ENCODE peak calls at places on chromosomes 7 and 10, in eight cellular contexts. T, O, A, B, F, U, V and S are unnamed samples.

GRCh38 chr10:123129553-123130271 is 6.1 kb upstream of the HMX3 start:
- DNase-seq in T (no peak), O (peak; percentile 29), A (no peak), B (no peak), F (no peak), U (no peak), V (no peak), S (no peak)

GRCh38 chr7:30144659-30145321 is 10.0 kb downstream of the MTURN start:
- DNase-seq in T (no peak), O (no peak), A (no peak), B (no peak), F (no peak), U (no peak), V (no peak), S (no peak)

GRCh38 chr7:69172357-69173098 is 425.7 kb upstream of the AUTS2 start:
- DNase-seq in T (no peak), O (no peak), A (no peak), B (no peak), F (no peak), U (no peak), V (no peak), S (no peak)

GRCh38 chr10:97788552-97789442 is 17.0 kb upstream of the SFRP5 start:
- DNase-seq in T (no peak), O (no peak), A (no peak), B (no peak), F (no peak), U (peak; percentile 79), V (no peak), S (peak; percentile 64)

GRCh38 chr10:70494536-70494935 is 16.0 kb downstream of the PALD1 start:
- DNase-seq in T (no peak), O (peak; percentile 47), A (no peak), B (no peak), F (peak; percentile 48), U (no peak), V (no peak), S (peak; percentile 28)

GRCh38 chr7:76515999-76516443 is 5.7 kb downstream of the UPK3B start:
- DNase-seq in T (no peak), O (peak; percentile 60), A (peak; percentile 61), B (peak; percentile 36), F (no peak), U (no peak), V (peak; percentile 61), S (peak; percentile 89)

GRCh38 chr10:103192451-103193106 is 493 bp downstream of the NT5C2 start:
- DNase-seq in T (peak; percentile 55), O (peak; percentile 92), A (peak; percentile 87), B (peak; percentile 69), F (peak; percentile 77), U (peak; percentile 89), V (peak; percentile 91), S (peak; percentile 65)

GRCh38 chr10:79385804-79386531 is 38.7 kb downstream of the PPIF start:
- DNase-seq in T (no peak), O (no peak), A (no peak), B (no peak), F (no peak), U (no peak), V (peak; percentile 70), S (peak; percentile 91)

GRCh38 chr10:44862006-44862751 is 49.0 kb upstream of the TMEM72 start:
- DNase-seq in T (no peak), O (no peak), A (no peak), B (no peak), F (peak; percentile 79), U (no peak), V (no peak), S (no peak)

GRCh38 chr10:95133997-95134396 is 60.0 kb upstream of the ACSM6 start:
- DNase-seq in T (no peak), O (no peak), A (no peak), B (no peak), F (no peak), U (no peak), V (no peak), S (no peak)

GRCh38 chr7:29408841-29409243 is 154.8 kb upstream of the PRR15 start:
- DNase-seq in T (peak; percentile 34), O (peak; percentile 89), A (peak; percentile 81), B (peak; percentile 77), F (peak; percentile 81), U (no peak), V (no peak), S (peak; percentile 72)

GRCh38 chr7:742791-743190 is 15.7 kb upstream of the PRKAR1B start:
- DNase-seq in T (no peak), O (no peak), A (no peak), B (no peak), F (no peak), U (no peak), V (no peak), S (peak; percentile 11)

GRCh38 chr10:123787566-123787965 is 104.0 kb downstream of the CPXM2 start:
- DNase-seq in T (no peak), O (no peak), A (no peak), B (no peak), F (no peak), U (no peak), V (no peak), S (peak; percentile 23)

GRCh38 chr7:169854-170172 is 22.6 kb upstream of the FAM20C start:
- DNase-seq in T (no peak), O (no peak), A (no peak), B (no peak), F (no peak), U (peak; percentile 2), V (peak; percentile 33), S (no peak)

GRCh38 chr7:116809636-116810266 is 52.6 kb upstream of the CAPZA2 start:
- DNase-seq in T (peak; percentile 67), O (peak; percentile 83), A (no peak), B (peak; percentile 42), F (peak; percentile 84), U (no peak), V (no peak), S (peak; percentile 29)

GRCh38 chr10:98257198-98257597 is 10.8 kb downstream of the LOXL4 start:
- DNase-seq in T (no peak), O (no peak), A (no peak), B (no peak), F (no peak), U (no peak), V (no peak), S (peak; percentile 24)

GRCh38 chr7:55517191-55517633 is 55.1 kb downstream of the VOPP1 start:
- DNase-seq in T (no peak), O (no peak), A (no peak), B (no peak), F (peak; percentile 27), U (no peak), V (no peak), S (no peak)

GRCh38 chr7:152512711-152513110 is 76.9 kb upstream of the KMT2C start:
- DNase-seq in T (no peak), O (no peak), A (no peak), B (no peak), F (peak; percentile 93), U (no peak), V (no peak), S (no peak)

GRCh38 chr7:112001089-112001826 is 204.9 kb downstream of the DOCK4 start:
- DNase-seq in T (peak; percentile 37), O (peak; percentile 81), A (no peak), B (peak; percentile 95), F (no peak), U (no peak), V (no peak), S (no peak)

GRCh38 chr10:46050956-46051355 is 4.9 kb upstream of the MSMB start:
- DNase-seq in T (no peak), O (peak; percentile 19), A (no peak), B (no peak), F (no peak), U (no peak), V (no peak), S (no peak)

GRCh38 chr7:105643384-105643783 is 62.1 kb upstream of the EFCAB10 start:
- DNase-seq in T (no peak), O (no peak), A (no peak), B (peak; percentile 15), F (no peak), U (peak; percentile 53), V (peak; percentile 58), S (peak; percentile 85)

GRCh38 chr7:47799529-47799928 is 148.7 kb downstream of the PKD1L1 start:
- DNase-seq in T (no peak), O (no peak), A (no peak), B (no peak), F (no peak), U (no peak), V (no peak), S (no peak)

GRCh38 chr10:124292911-124293640 is 125.6 kb downstream of the OAT start:
- DNase-seq in T (no peak), O (no peak), A (no peak), B (peak; percentile 44), F (no peak), U (no peak), V (peak; percentile 36), S (no peak)

GRCh38 chr10:62046522-62047239 is 145.2 kb downstream of the ARID5B start:
- DNase-seq in T (no peak), O (peak; percentile 70), A (peak; percentile 38), B (peak; percentile 63), F (peak; percentile 86), U (peak; percentile 32), V (peak; percentile 77), S (no peak)
- H3K4me3 ChIP-seq in T (no peak overlapping the region), O (peak overlapping the region; percentile 34), A (no peak overlapping the region), B (no peak overlapping the region), F (peak overlapping the region; percentile 43), U (no peak overlapping the region), V (no peak overlapping the region), S (no peak overlapping the region)

GRCh38 chr7:156029460-156030007 is 217.3 kb upstream of the SHH start:
- DNase-seq in T (no peak), O (no peak), A (no peak), B (no peak), F (no peak), U (no peak), V (no peak), S (no peak)
- H3K27me3 ChIP-seq in T (no peaks in the 10 kb centered on the region), O (no peaks in the 10 kb centered on the region), A (no peaks in the 10 kb centered on the region), B (no peaks in the 10 kb centered on the region), F (peaks cover 53% of the 10 kb centered on the region), U (no peaks in the 10 kb centered on the region), V (no peaks in the 10 kb centered on the region), S (no peaks in the 10 kb centered on the region)

GRCh38 chr7:81676813-81677212 is 93.0 kb downstream of the HGF start:
- DNase-seq in T (no peak), O (peak; percentile 55), A (no peak), B (peak; percentile 14), F (peak; percentile 50), U (no peak), V (no peak), S (no peak)
- H3K4me3 ChIP-seq in T (no peak overlapping the region), O (no peak overlapping the region), A (no peak overlapping the region), B (no peak overlapping the region), F (no peak overlapping the region), U (no peak overlapping the region), V (no peak overlapping the region), S (no peak overlapping the region)

GRCh38 chr10:117546020-117546629 is 3.6 kb downstream of the EMX2 start:
- DNase-seq in T (no peak), O (peak; percentile 62), A (no peak), B (no peak), F (no peak), U (no peak), V (no peak), S (peak; percentile 64)

GRCh38 chr10:117545141-117546019 is 2.8 kb downstream of the EMX2 start:
- DNase-seq in T (no peak), O (peak; percentile 65), A (no peak), B (no peak), F (no peak), U (no peak), V (no peak), S (peak; percentile 84)

GRCh38 chr10:117543245-117543998 is 876 bp downstream of the EMX2 start:
- DNase-seq in T (no peak), O (peak; percentile 82), A (no peak), B (peak; percentile 14), F (no peak), U (no peak), V (no peak), S (peak; percentile 85)

GRCh38 chr10:117543999-117544728 is 1.6 kb downstream of the EMX2 start:
- DNase-seq in T (no peak), O (peak; percentile 58), A (no peak), B (no peak), F (no peak), U (no peak), V (no peak), S (no peak)

GRCh38 chr10:117544729-117545140 is 2.2 kb downstream of the EMX2 start:
- DNase-seq in T (no peak), O (peak; percentile 57), A (no peak), B (no peak), F (no peak), U (no peak), V (no peak), S (peak; percentile 70)
- H3K27me3 ChIP-seq in T (peaks cover 11% of the 10 kb centered on the region), O (no peaks in the 10 kb centered on the region), A (peaks cover 91% of the 10 kb centered on the region), B (peaks cover 70% of the 10 kb centered on the region), F (no peaks in the 10 kb centered on the region), U (no peaks in the 10 kb centered on the region), V (peaks cover 66% of the 10 kb centered on the region), S (peaks cover 99% of the 10 kb centered on the region)